ENCODE peak calls at places on chromosomes 3 and 15, in eight cellular contexts. R is HepG2; Q is effector memory CD4-positive, alpha-beta T cell; G is OCI-LY7; X is CD8-positive, alpha-beta T cell; T is stomach; W is suprapubic skin; Z is AG04450. J is an unnamed sample.
A peak's percentile ranks its signal among the peaks of the same experiment; 100 is the strongest.

GRCh38 chr3:42051384-42052131 is 39.6 kb upstream of the TRAK1 start:
- DNase-seq in X (no peak), G (no peak), R (no peak), W (no peak), T (no peak), Z (no peak), Q (no peak), J (no peak)

GRCh38 chr3:5974637-5975322 is 787.3 kb downstream of the EDEM1 start:
- DNase-seq in R (no peak), G (no peak), W (no peak), T (no peak), Q (no peak), Z (no peak), X (no peak), J (no peak)

GRCh38 chr15:51302480-51302879 is 35.9 kb downstream of the CYP19A1 start:
- DNase-seq in G (no peak), Q (no peak), R (no peak), Z (no peak), W (no peak), T (no peak), X (no peak), J (no peak)

GRCh38 chr3:30007668-30008067 is 598.7 kb upstream of the TGFBR2 start:
- DNase-seq in W (no peak), R (no peak), Z (no peak), X (no peak), G (no peak), T (no peak), Q (no peak), J (no peak)

GRCh38 chr3:67923796-67924195 is 269.4 kb upstream of the SUCLG2 start:
- DNase-seq in Q (no peak), W (no peak), Z (no peak), G (no peak), R (no peak), T (no peak), X (no peak), J (no peak)

GRCh38 chr15:75065467-75065850 is 42.1 kb downstream of the PPCDC start:
- DNase-seq in X (no peak), R (peak; percentile 85), Q (no peak), Z (no peak), W (no peak), G (peak; percentile 38), T (no peak), J (no peak)

GRCh38 chr15:101308604-101309435 is 13.8 kb upstream of the SNRPA1 start:
- DNase-seq in T (peak; percentile 20), Z (no peak), Q (no peak), G (no peak), W (no peak), X (no peak), R (no peak), J (no peak)

GRCh38 chr15:32838820-32839219 is 121.0 kb downstream of the GREM1 start:
- DNase-seq in G (no peak), X (no peak), W (peak; percentile 83), Z (peak; percentile 59), T (no peak), Q (no peak), R (peak; percentile 71), J (no peak)

GRCh38 chr3:56347219-56347871 is 120.9 kb downstream of the ERC2 start:
- DNase-seq in Z (no peak), X (no peak), G (peak; percentile 32), W (no peak), T (peak; percentile 45), Q (no peak), R (no peak), J (no peak)

GRCh38 chr15:62994975-62995730 is 47.4 kb upstream of the TPM1 start:
- DNase-seq in T (no peak), G (no peak), Z (no peak), Q (no peak), W (no peak), X (no peak), R (no peak), J (no peak)

GRCh38 chr15:69080203-69080957 is 65.9 kb downstream of the NOX5 start:
- DNase-seq in G (no peak), R (no peak), W (no peak), Z (no peak), T (no peak), Q (no peak), X (no peak), J (no peak)

DNA sequence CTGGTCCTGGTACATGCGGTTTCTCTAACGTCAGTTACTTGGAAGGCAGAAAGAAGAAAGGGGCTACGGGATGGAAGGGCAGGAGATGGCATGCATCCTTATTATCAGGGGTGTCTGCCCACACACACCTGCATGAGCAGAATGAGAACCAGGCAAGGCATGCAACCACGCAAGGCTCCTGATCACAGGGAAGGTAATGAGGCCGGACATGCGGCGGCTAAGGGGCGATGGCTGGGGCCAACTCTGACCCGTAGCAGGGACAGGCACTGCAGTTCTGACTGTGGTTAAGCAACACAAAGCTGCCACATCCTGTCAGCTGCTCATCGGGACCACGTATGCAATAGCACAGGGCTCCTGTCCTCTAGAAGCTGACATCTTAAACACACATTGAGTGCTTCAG is 73.1 kb downstream of the OXNAD1 start:
- DNase-seq in Q (peak; percentile 20), W (no peak), G (peak; percentile 59), Z (no peak), T (peak; percentile 30), R (no peak), X (no peak), J (peak; percentile 38)
- H3K9me3 ChIP-seq in Q (no peaks in the 10 kb centered on the region), W (no peaks in the 10 kb centered on the region), G (no peaks in the 10 kb centered on the region), Z (peaks cover 5% of the 10 kb centered on the region), T (no peaks in the 10 kb centered on the region), R (no peaks in the 10 kb centered on the region), X (no peaks in the 10 kb centered on the region), J (no peaks in the 10 kb centered on the region)

GRCh38 chr3:248841-249520 is 52.4 kb downstream of the CHL1 start:
- DNase-seq in Z (no peak), W (no peak), Q (no peak), R (no peak), X (no peak), T (no peak), G (no peak), J (no peak)

GRCh38 chr3:244041-244440 is 47.5 kb downstream of the CHL1 start:
- DNase-seq in R (no peak), Z (peak; percentile 74), Q (no peak), X (no peak), T (no peak), W (no peak), G (no peak), J (no peak)

DNA sequence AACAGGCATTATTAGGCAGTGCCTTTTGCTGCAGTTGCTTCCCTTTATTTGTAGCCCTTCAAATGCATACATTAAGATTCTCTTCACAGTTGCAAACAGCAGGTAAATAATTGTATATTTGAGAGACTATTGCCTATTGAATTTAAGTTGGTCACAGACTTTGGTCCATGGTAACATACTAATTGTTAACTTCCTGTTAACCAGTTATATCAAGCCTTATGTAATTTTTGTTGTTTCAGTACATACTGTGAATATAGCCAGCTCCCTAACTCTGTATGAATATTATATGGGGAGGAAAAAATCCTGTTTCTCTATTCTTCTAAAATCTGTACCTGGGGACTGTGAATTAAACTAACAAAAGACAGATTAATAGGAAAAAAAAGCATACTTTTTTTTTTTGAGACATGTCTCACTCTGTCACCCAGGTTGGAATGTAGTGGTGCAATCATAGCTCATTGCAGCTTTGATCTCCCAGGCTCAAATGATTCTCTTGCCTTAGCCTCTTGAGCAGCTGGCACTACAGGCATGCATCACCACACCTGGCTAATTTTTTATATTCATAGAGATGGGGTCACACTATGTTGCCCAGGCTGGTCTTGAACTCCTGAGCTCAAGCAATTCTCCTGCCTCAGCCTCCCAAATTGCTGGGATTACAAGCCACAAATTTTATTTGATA is 53.2 kb downstream of the CHL1 start:
- DNase-seq in Q (no peak), Z (no peak), X (no peak), T (no peak), G (no peak), R (peak; percentile 64), W (no peak), J (no peak)
- H3K9me3 ChIP-seq in Q (no peaks in the 10 kb centered on the region), Z (no peaks in the 10 kb centered on the region), X (no peaks in the 10 kb centered on the region), T (no peaks in the 10 kb centered on the region), G (no peaks in the 10 kb centered on the region), R (no peaks in the 10 kb centered on the region), W (no peaks in the 10 kb centered on the region), J (no peaks in the 10 kb centered on the region)

DNA sequence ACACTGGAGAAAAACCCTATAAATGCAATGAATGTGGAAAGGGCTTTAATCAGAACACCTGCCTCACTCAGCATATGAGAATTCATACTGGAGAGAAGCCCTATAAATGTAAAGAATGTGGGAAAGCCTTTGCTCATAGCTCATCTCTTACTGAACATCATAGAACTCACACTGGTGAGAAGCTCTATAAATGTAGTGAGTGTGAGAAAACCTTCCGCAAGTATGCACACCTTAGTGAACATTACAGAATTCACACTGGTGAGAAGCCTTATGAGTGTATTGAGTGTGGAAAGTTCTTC is 7.4 kb upstream of the ZNF501 start:
- DNase-seq in X (no peak), G (no peak), Q (no peak), T (no peak), Z (no peak), W (no peak), R (no peak), J (no peak)
- H3K9me3 ChIP-seq in X (peaks cover 60% of the 10 kb centered on the region), G (peaks cover 50% of the 10 kb centered on the region), Q (peaks cover 67% of the 10 kb centered on the region), T (peaks cover 93% of the 10 kb centered on the region), Z (peaks cover 65% of the 10 kb centered on the region), W (peaks cover 69% of the 10 kb centered on the region), R (peaks cover 73% of the 10 kb centered on the region), J (peaks cover 89% of the 10 kb centered on the region)

DNA sequence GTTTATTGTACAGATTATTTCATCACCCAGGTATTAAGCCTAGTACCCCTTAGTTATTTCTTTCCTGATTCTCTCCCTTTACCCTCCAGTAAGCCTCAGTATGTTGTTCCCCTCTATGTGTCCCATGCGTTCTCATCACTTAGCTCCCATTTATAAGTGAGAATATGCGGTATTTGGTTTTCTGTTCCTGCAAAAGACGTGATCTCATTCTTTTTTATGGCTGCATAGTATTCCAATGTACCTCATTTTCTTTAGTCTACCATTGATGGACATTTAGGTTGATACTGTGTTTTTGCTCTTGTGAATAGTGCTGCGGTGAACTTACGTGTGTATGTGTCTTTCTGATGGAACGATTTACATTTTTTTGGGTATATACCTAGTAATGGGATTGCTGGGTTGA is 36.7 kb downstream of the CEP63 start:
- DNase-seq in W (no peak), Q (no peak), Z (no peak), X (no peak), T (no peak), R (no peak), G (no peak), J (no peak)
- H3K9me3 ChIP-seq in W (peaks cover 36% of the 10 kb centered on the region), Q (peaks cover 4% of the 10 kb centered on the region), Z (peaks cover 3% of the 10 kb centered on the region), X (peaks cover 6% of the 10 kb centered on the region), T (peaks cover 23% of the 10 kb centered on the region), R (peaks cover 52% of the 10 kb centered on the region), G (peaks cover 25% of the 10 kb centered on the region), J (peaks cover 17% of the 10 kb centered on the region)

GRCh38 chr15:23532019-23532418 is 33.5 kb upstream of the MKRN3 start:
- DNase-seq in Q (no peak), Z (no peak), X (no peak), W (no peak), T (no peak), R (no peak), G (no peak), J (no peak)

DNA sequence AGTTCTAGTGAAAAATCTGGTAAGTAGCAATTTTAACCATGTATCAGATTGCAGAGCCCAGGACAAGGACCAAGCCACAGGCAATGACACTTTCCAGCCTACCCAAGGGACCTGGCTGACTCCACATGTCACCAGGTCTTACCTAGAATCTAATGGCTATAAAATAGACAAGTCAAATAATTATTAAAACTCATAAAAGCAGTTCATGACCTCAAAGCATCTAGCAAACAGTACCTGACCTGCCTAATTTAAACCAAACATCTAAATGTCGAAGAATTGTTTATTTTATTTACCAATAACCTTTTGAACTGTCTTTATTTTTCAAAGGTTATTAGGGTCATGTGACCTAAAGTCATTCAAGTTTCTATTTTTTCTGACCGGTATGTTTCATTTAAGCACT is 35.6 kb upstream of the MKRN3 start:
- DNase-seq in T (no peak), R (no peak), W (no peak), G (no peak), Q (no peak), Z (no peak), X (no peak), J (no peak)
- H3K9me3 ChIP-seq in T (no peaks in the 10 kb centered on the region), R (no peaks in the 10 kb centered on the region), W (no peaks in the 10 kb centered on the region), G (no peaks in the 10 kb centered on the region), Q (no peaks in the 10 kb centered on the region), Z (peaks cover 3% of the 10 kb centered on the region), X (no peaks in the 10 kb centered on the region), J (no peaks in the 10 kb centered on the region)